ENCODE peak calls at places on chromosome 16, in nine cellular contexts. H, J, K, C, V, D, M, A and G are unnamed samples.

GRCh38 chr16:56255904-56256303 is 64.6 kb downstream of the GNAO1 start:
- DNase-seq in A (no peak), C (no peak), M (no peak), V (no peak), H (no peak), D (no peak), J (no peak), K (no peak), G (no peak)

GRCh38 chr16:67181346-67181745 is 2.4 kb downstream of the MATCAP1 start:
- DNase-seq in K (no peak), M (no peak), H (no peak), V (peak), A (no peak), C (no peak), D (no peak), J (no peak), G (no peak)

GRCh38 chr16:2365895-2366294 is 25.4 kb upstream of the ABCA3 start:
- DNase-seq in V (no peak), M (no peak), D (no peak), C (no peak), J (peak), H (no peak), K (no peak), A (no peak), G (no peak)

GRCh38 chr16:69595127-69596036 is 29.6 kb downstream of the NFAT5 start:
- DNase-seq in D (no peak), M (no peak), K (no peak), J (no peak), V (peak), C (no peak), A (no peak), H (no peak), G (no peak)

GRCh38 chr16:59593256-59593655 is 859.1 kb upstream of the GOT2 start:
- DNase-seq in V (no peak), M (no peak), K (no peak), J (peak), C (no peak), D (no peak), H (no peak), A (no peak), G (no peak)

GRCh38 chr16:14454391-14454790 is 175.7 kb downstream of the PARN start:
- DNase-seq in V (no peak), J (no peak), A (no peak), D (no peak), M (no peak), K (no peak), H (no peak), C (no peak), G (no peak)

GRCh38 chr16:48194828-48195566 is 39.2 kb upstream of the ABCC12 start:
- DNase-seq in H (no peak), A (no peak), V (no peak), J (no peak), M (no peak), K (no peak), D (no peak), C (no peak), G (no peak)

GRCh38 chr16:15827709-15828343 is 29.0 kb downstream of the MYH11 start:
- DNase-seq in J (no peak), C (no peak), D (no peak), M (no peak), A (no peak), K (no peak), V (no peak), H (no peak), G (no peak)

GRCh38 chr16:4920826-4921225 is 16.1 kb downstream of the PPL start:
- DNase-seq in D (no peak), A (no peak), V (no peak), C (no peak), J (no peak), H (no peak), K (no peak), M (no peak), G (no peak)

GRCh38 chr16:54446639-54447038 is 160.1 kb upstream of the IRX3 start:
- DNase-seq in M (no peak), A (no peak), K (no peak), D (no peak), H (no peak), J (no peak), C (no peak), V (peak), G (no peak)

GRCh38 chr16:57892041-57892440 is 78.9 kb downstream of the CNGB1 start:
- DNase-seq in V (peak), H (no peak), J (no peak), C (no peak), K (no peak), M (no peak), D (no peak), A (no peak), G (no peak)

GRCh38 chr16:89581045-89581695 is 5.6 kb downstream of the CPNE7 start:
- DNase-seq in M (no peak), H (no peak), A (no peak), C (no peak), D (no peak), J (peak), V (peak), K (no peak), G (no peak)

GRCh38 chr16:667780-668518 is at the start of gene RHOT2:
- DNase-seq in H (peak), V (peak), D (peak), C (peak), M (peak), A (peak), J (peak), K (peak), G (peak)

GRCh38 chr16:75131081-75131480 is 14.5 kb upstream of the LDHD start:
- DNase-seq in M (no peak), J (no peak), V (no peak), A (no peak), H (no peak), C (no peak), K (no peak), D (no peak), G (no peak)

GRCh38 chr16:52555572-52555971 is 8.6 kb upstream of the TOX3 start:
- DNase-seq in J (no peak), K (no peak), H (no peak), A (no peak), D (no peak), C (no peak), M (no peak), V (no peak), G (no peak)

GRCh38 chr16:15729152-15729551 is 79.1 kb downstream of the NDE1 start:
- DNase-seq in J (no peak), C (no peak), K (no peak), M (no peak), V (no peak), H (no peak), D (no peak), A (no peak), G (no peak)

GRCh38 chr16:85253127-85253941 is 141.1 kb upstream of the CIBAR2 start:
- DNase-seq in C (peak), D (no peak), J (no peak), H (peak), M (peak), K (peak), A (peak), V (peak), G (peak)

GRCh38 chr16:1305823-1306222 is 3.6 kb upstream of the UBE2I start:
- DNase-seq in M (no peak), C (no peak), H (no peak), K (no peak), A (no peak), J (no peak), V (no peak), D (no peak), G (no peak)

GRCh38 chr16:55843105-55843395 is 10.2 kb upstream of the CES1 start:
- DNase-seq in A (no peak), V (no peak), J (no peak), C (no peak), H (no peak), M (no peak), K (no peak), D (no peak), G (no peak)

GRCh38 chr16:50797456-50797855 is 55.6 kb downstream of the CYLD start:
- DNase-seq in A (no peak), J (no peak), K (no peak), D (no peak), V (no peak), M (no peak), H (no peak), C (no peak), G (no peak)

GRCh38 chr16:81431554-81432353 is 12.9 kb upstream of the CMIP start:
- DNase-seq in M (no peak), K (no peak), A (no peak), C (no peak), H (no peak), V (no peak), J (peak), D (no peak), G (no peak)

GRCh38 chr16:75323928-75324327 is 72.5 kb upstream of the BCAR1 start:
- DNase-seq in V (no peak), K (no peak), H (no peak), J (no peak), C (no peak), M (no peak), D (no peak), A (no peak), G (no peak)

GRCh38 chr16:90044111-90044551 is 24.9 kb upstream of the DBNDD1 start:
- DNase-seq in C (no peak), M (no peak), J (no peak), K (no peak), D (no peak), H (no peak), A (peak), V (no peak), G (no peak)

GRCh38 chr16:83233153-83233552 is 574.6 kb upstream of the HSBP1 start:
- DNase-seq in M (no peak), K (no peak), A (no peak), J (no peak), D (no peak), V (no peak), C (no peak), H (no peak), G (no peak)

GRCh38 chr16:578232-578869 is 8.6 kb downstream of the PIGQ start:
- DNase-seq in V (no peak), A (no peak), D (no peak), K (no peak), C (no peak), M (no peak), H (no peak), J (no peak), G (no peak)

GRCh38 chr16:25210758-25211157 is 6.0 kb upstream of the AQP8 start:
- DNase-seq in H (no peak), C (no peak), K (peak), D (no peak), M (no peak), A (no peak), J (no peak), V (peak), G (no peak)

GRCh38 chr16:4290236-4290830 is 17.5 kb upstream of the TFAP4 start:
- DNase-seq in H (no peak), A (peak), M (no peak), K (no peak), V (peak), J (peak), C (no peak), D (no peak), G (no peak)

GRCh38 chr16:86992587-86992986 is 324.6 kb downstream of the C16orf95 start:
- DNase-seq in V (no peak), M (no peak), A (no peak), C (no peak), H (no peak), K (no peak), D (no peak), J (no peak), G (no peak)

GRCh38 chr16:72927199-72928088 is 120.5 kb downstream of the ZFHX3 start:
- DNase-seq in D (no peak), V (peak), M (no peak), J (no peak), H (no peak), A (no peak), C (no peak), K (no peak), G (no peak)

GRCh38 chr16:87431926-87432325 is 39.8 kb downstream of the MAP1LC3B start:
- DNase-seq in J (peak), K (no peak), A (no peak), V (peak), C (no peak), M (no peak), D (no peak), H (no peak), G (no peak)

GRCh38 chr16:177981-178676 is 1.6 kb downstream of the HBA1 start:
- DNase-seq in J (no peak), K (no peak), A (no peak), C (no peak), D (no peak), H (no peak), V (no peak), M (no peak), G (no peak)

GRCh38 chr16:10879681-10880589 is 2.9 kb downstream of the CIITA start:
- DNase-seq in D (no peak), V (no peak), A (no peak), J (no peak), H (no peak), M (no peak), C (no peak), K (no peak), G (no peak)

GRCh38 chr16:8869212-8869987 is 594 bp upstream of the CARHSP1 start:
- DNase-seq in C (no peak), H (no peak), V (peak), D (no peak), M (no peak), J (no peak), A (peak), K (no peak), G (no peak)

GRCh38 chr16:4123617-4124300 is 7.5 kb upstream of the ADCY9 start:
- DNase-seq in H (no peak), V (no peak), C (no peak), A (no peak), K (no peak), M (no peak), D (no peak), J (no peak), G (no peak)

GRCh38 chr16:50038756-50039529 is 13.9 kb downstream of the CNEP1R1 start:
- DNase-seq in K (no peak), C (no peak), A (no peak), D (no peak), H (no peak), V (no peak), M (no peak), J (no peak), G (no peak)

GRCh38 chr16:3764409-3764808 is 47.1 kb upstream of the TRAP1 start:
- DNase-seq in M (no peak), D (no peak), H (no peak), A (no peak), K (no peak), C (no peak), J (no peak), V (no peak), G (no peak)

GRCh38 chr16:83973581-83974385 is 5.7 kb downstream of the NECAB2 start:
- DNase-seq in H (no peak), J (no peak), C (no peak), V (no peak), A (no peak), M (no peak), D (no peak), K (no peak), G (no peak)

GRCh38 chr16:16120382-16121184 is 102.7 kb downstream of the ABCC6 start:
- DNase-seq in A (no peak), D (no peak), C (no peak), M (no peak), H (no peak), V (no peak), K (no peak), J (no peak), G (no peak)